ENCODE peak calls at places on chromosomes 7 and 10, in four cellular contexts. J, M, T and I are unnamed samples.

GRCh38 chr7:51160990-51161615 is 155.5 kb downstream of the COBL start:
- DNase-seq in J (peak; percentile 64), M (peak; percentile 67), T (peak; percentile 44), I (no peak)

GRCh38 chr7:155598810-155599210 is 45.7 kb upstream of the RBM33 start:
- DNase-seq in J (peak; percentile 85), M (peak; percentile 72), T (peak; percentile 48), I (peak; percentile 48)

GRCh38 chr7:108146070-108146842 is 16.1 kb upstream of the LAMB4 start:
- DNase-seq in J (peak; percentile 46), M (peak; percentile 50), T (peak; percentile 69), I (peak; percentile 2)

GRCh38 chr10:52215745-52216361 is 98.2 kb upstream of the DKK1 start:
- DNase-seq in J (peak; percentile 41), M (peak; percentile 69), T (peak; percentile 60), I (no peak)

GRCh38 chr10:31322647-31323046 is 3.6 kb downstream of the ZEB1 start:
- DNase-seq in J (no peak), M (peak; percentile 55), T (no peak), I (no peak)

GRCh38 chr10:10821926-10822325 is 195.7 kb upstream of the CELF2 start:
- DNase-seq in J (no peak), M (no peak), T (no peak), I (no peak)

GRCh38 chr7:42930889-42931288 is 1.1 kb downstream of the PSMA2 start:
- DNase-seq in J (no peak), M (no peak), T (no peak), I (no peak)

GRCh38 chr10:18079665-18080295 is 60.4 kb upstream of the CACNB2 start:
- DNase-seq in J (no peak), M (no peak), T (no peak), I (no peak)

GRCh38 chr7:44172803-44173424 is 16.3 kb downstream of the GCK start:
- DNase-seq in J (no peak), M (no peak), T (no peak), I (no peak)

GRCh38 chr7:31123317-31123716 is 71.2 kb downstream of the ADCYAP1R1 start:
- DNase-seq in J (no peak), M (no peak), T (no peak), I (no peak)

GRCh38 chr7:14973712-14974428 is 71.3 kb upstream of the DGKB start:
- DNase-seq in J (no peak), M (no peak), T (no peak), I (no peak)

GRCh38 chr7:20786421-20786778 is 286 bp downstream of the SP8 start:
- DNase-seq in J (no peak), M (no peak), T (no peak), I (no peak)

GRCh38 chr10:132407243-132407746 is 10.3 kb downstream of the PWWP2B start:
- DNase-seq in J (no peak), M (no peak), T (no peak), I (no peak)

GRCh38 chr10:132406750-132407149 is 9.8 kb downstream of the PWWP2B start:
- DNase-seq in J (no peak), M (no peak), T (no peak), I (no peak)

GRCh38 chr10:132408823-132409666 is 12.0 kb downstream of the PWWP2B start:
- DNase-seq in J (no peak), M (no peak), T (no peak), I (no peak)

GRCh38 chr10:132408367-132408781 is 11.4 kb downstream of the PWWP2B start:
- DNase-seq in J (no peak), M (no peak), T (no peak), I (no peak)

DNA sequence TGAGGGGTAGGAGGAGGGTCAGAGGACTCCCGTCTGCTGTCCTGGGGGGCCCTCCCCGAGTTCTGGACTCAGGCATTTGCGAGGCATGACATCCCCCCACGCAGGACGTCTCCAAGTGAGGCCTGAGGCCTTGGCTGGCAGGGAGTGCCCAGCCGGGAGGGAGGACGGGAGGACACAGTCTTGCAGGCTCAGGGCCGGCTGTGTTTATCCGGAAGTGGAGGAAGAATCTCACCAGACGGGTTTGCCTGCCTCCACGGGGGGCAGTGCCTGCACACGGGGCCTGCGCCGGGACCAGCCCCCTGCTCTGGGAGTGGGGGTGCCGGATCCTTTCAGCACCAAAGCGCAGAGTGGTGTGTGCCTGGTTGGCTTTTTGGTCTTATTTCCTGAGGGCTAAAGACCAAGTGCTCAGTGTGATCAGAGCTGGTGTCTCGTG is 10.9 kb downstream of the PWWP2B start:
- DNase-seq in J (no peak), M (no peak), T (no peak), I (no peak)
- H3K4me3 ChIP-seq in J (no peak overlapping the region), M (no peak overlapping the region), T (peak overlapping the region; percentile 30), I (no peak overlapping the region)

DNA sequence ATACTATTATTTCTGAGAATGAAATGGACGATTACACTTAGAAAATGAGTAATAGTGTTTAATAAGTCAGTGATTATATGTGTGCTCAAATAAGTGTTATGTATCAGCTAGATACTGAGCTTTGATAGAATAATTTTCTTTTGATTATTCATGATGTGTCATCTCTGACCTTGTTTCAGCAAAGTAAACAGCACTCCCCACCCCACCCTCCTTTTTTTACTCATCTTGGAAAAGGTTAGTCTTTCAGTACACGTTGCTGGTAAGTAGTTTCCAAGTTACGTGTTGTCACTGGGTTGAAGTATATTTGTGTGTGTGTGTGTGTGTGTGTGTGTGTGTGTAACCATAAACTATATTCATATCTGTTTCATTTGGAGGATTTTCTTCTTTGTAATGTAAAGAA is 84.1 kb downstream of the GNAI1 start:
- DNase-seq in J (no peak), M (no peak), T (peak; percentile 88), I (no peak)
- H3K36me3 ChIP-seq in J (no peaks in the 10 kb centered on the region), M (no peaks in the 10 kb centered on the region), T (peaks cover 9% of the 10 kb centered on the region), I (no peaks in the 10 kb centered on the region)

GRCh38 chr10:7670157-7670556 is 3.4 kb upstream of the ITIH5 start:
- DNase-seq in J (no peak), M (no peak), T (no peak), I (no peak)

GRCh38 chr10:7664707-7665106 is 2.1 kb downstream of the ITIH5 start:
- DNase-seq in J (no peak), M (no peak), T (no peak), I (no peak)

GRCh38 chr10:7671121-7671520 is 4.4 kb upstream of the ITIH5 start:
- DNase-seq in J (no peak), M (no peak), T (no peak), I (no peak)

GRCh38 chr10:7666253-7667023 is at the start of gene ITIH5:
- DNase-seq in J (peak; percentile 4), M (no peak), T (no peak), I (no peak)

GRCh38 chr10:7667262-7668141 is 736 bp upstream of the ITIH5 start:
- DNase-seq in J (no peak), M (no peak), T (no peak), I (no peak)
- H3K4me3 ChIP-seq in J (no peak overlapping the region), M (no peak overlapping the region), T (no peak overlapping the region), I (peak overlapping the region; percentile 25)

GRCh38 chr10:109887272-109887671 is 36.0 kb downstream of the XPNPEP1 start:
- DNase-seq in J (no peak), M (no peak), T (no peak), I (no peak)
- H3K36me3 ChIP-seq in J (peaks cover 8% of the 10 kb centered on the region), M (peaks cover 54% of the 10 kb centered on the region), T (peaks cover 32% of the 10 kb centered on the region), I (peaks cover 66% of the 10 kb centered on the region)

GRCh38 chr10:27618906-27619305 is 114.8 kb downstream of the RAB18 start:
- DNase-seq in J (no peak), M (no peak), T (no peak), I (no peak)

GRCh38 chr10:27621441-27621840 is 117.3 kb downstream of the RAB18 start:
- DNase-seq in J (no peak), M (no peak), T (no peak), I (no peak)

GRCh38 chr10:27618036-27618615 is 114.0 kb downstream of the RAB18 start:
- DNase-seq in J (no peak), M (no peak), T (no peak), I (no peak)

GRCh38 chr10:27619329-27619728 is 115.2 kb downstream of the RAB18 start:
- DNase-seq in J (no peak), M (no peak), T (no peak), I (no peak)

GRCh38 chr10:27620425-27621397 is 116.6 kb downstream of the RAB18 start:
- DNase-seq in J (no peak), M (no peak), T (no peak), I (no peak)
- H3K4me3 ChIP-seq in J (no peak overlapping the region), M (no peak overlapping the region), T (no peak overlapping the region), I (no peak overlapping the region)

DNA sequence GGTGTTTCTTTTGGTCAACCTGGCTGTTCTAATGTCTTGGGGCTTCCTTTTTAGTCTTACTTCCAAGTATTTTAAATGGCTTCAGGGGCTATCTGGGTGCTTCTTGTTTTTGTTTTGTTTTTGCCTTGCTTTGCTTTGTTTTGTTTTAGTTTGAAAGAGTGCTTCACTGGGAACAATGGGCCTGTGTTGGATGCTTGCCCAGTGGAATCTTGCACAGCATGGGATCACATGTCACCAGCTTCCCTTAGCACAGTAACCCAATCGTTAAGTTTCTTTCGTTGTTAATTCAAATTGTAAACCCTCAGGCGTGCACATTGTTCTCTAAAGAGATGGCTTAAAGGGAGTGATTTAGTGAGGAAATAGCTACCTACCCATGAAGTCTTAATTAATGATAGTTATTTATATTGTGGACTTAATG is 8.9 kb downstream of the COL17A1 start:
- DNase-seq in J (no peak), M (no peak), T (no peak), I (no peak)
- H3K36me3 ChIP-seq in J (no peaks in the 10 kb centered on the region), M (no peaks in the 10 kb centered on the region), T (no peaks in the 10 kb centered on the region), I (no peaks in the 10 kb centered on the region)

GRCh38 chr7:66100408-66101050 is 14.1 kb upstream of the CRCP start:
- DNase-seq in J (no peak), M (no peak), T (no peak), I (no peak)

GRCh38 chr7:66105263-66105748 is 9.3 kb upstream of the CRCP start:
- DNase-seq in J (no peak), M (no peak), T (no peak), I (no peak)

GRCh38 chr7:66099232-66099550 is 15.5 kb upstream of the CRCP start:
- DNase-seq in J (no peak), M (no peak), T (no peak), I (no peak)

GRCh38 chr7:66095010-66095409 is 19.4 kb downstream of the ASL start:
- DNase-seq in J (no peak), M (no peak), T (no peak), I (no peak)

GRCh38 chr7:66099551-66100407 is 14.9 kb upstream of the CRCP start:
- DNase-seq in J (peak; percentile 33), M (peak; percentile 64), T (peak; percentile 86), I (peak; percentile 8)
- H3K4me3 ChIP-seq in J (peak overlapping the region; percentile 65), M (peak overlapping the region; percentile 74), T (peak overlapping the region; percentile 62), I (peak overlapping the region; percentile 24)

GRCh38 chr10:124653811-124654651 is 90.1 kb downstream of the FAM53B start:
- DNase-seq in J (no peak), M (no peak), T (no peak), I (no peak)

GRCh38 chr10:124652200-124652599 is 92.0 kb downstream of the FAM53B start:
- DNase-seq in J (no peak), M (no peak), T (no peak), I (no peak)

GRCh38 chr10:124651402-124651887 is 92.7 kb downstream of the FAM53B start:
- DNase-seq in J (no peak), M (no peak), T (no peak), I (no peak)

GRCh38 chr10:124653311-124653710 is 90.9 kb downstream of the FAM53B start:
- DNase-seq in J (no peak), M (no peak), T (no peak), I (no peak)

DNA sequence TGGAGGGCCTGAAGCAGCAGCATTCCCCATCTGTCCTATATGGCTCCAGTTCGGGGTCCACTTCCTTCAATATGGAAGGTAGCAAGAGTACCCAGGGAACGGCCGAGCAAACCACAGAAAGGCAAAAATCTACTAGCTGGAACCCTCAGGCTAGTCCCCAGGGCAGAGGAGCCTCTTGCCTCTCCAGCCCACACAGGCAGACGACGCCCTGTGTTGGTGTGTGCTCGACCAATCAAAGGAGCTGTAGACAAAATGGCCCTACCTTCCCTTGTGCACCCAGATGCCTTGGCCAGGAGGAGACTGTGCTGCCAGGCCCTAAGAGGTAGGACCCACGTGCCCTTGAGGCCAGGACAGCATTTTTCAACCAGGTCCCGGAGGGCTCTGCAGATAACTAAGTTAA is 91.5 kb downstream of the FAM53B start:
- DNase-seq in J (no peak), M (no peak), T (no peak), I (no peak)
- H3K36me3 ChIP-seq in J (no peaks in the 10 kb centered on the region), M (peaks cover 7% of the 10 kb centered on the region), T (no peaks in the 10 kb centered on the region), I (no peaks in the 10 kb centered on the region)